ENCODE peak calls at places on chromosomes 4 and X, in six cellular contexts. Y is Right ventricle myocardium inferior, G is lung, U is HEK293T, O is testis, D is upper lobe of right lung. H is an unnamed sample.

GRCh38 chrX:100381613-100382012 is 28.5 kb downstream of the PCDH19 start:
- DNase-seq in U (no peak), D (no peak), O (no peak), Y (no peak), G (no peak), H (no peak)

GRCh38 chr4:174069848-174070330 is 213.6 kb downstream of the FBXO8 start:
- DNase-seq in Y (no peak), O (no peak), G (no peak), D (no peak), U (no peak), H (no peak)

GRCh38 chr4:3683077-3683743 is 83.0 kb upstream of the ADRA2C start:
- DNase-seq in U (no peak), Y (peak), O (no peak), D (peak), G (no peak), H (no peak)

GRCh38 chr4:89496851-89497250 is 189.3 kb upstream of the GPRIN3 start:
- DNase-seq in Y (no peak), G (no peak), O (no peak), D (no peak), U (no peak), H (no peak)

GRCh38 chr4:123671633-123672404 is 275.2 kb downstream of the SPRY1 start:
- DNase-seq in D (no peak), U (no peak), O (no peak), Y (no peak), G (no peak), H (no peak)

GRCh38 chr4:53763813-53764597 is 172.7 kb upstream of the LNX1 start:
- DNase-seq in Y (no peak), O (no peak), G (no peak), U (no peak), D (no peak), H (no peak)

GRCh38 chrX:141341341-141341740 is 99.0 kb upstream of the SPANXC start:
- DNase-seq in Y (peak), U (no peak), D (no peak), O (no peak), G (no peak), H (no peak)

GRCh38 chr4:21469438-21470032 is 479.0 kb downstream of the KCNIP4 start:
- DNase-seq in O (no peak), U (peak), Y (no peak), D (no peak), G (no peak), H (no peak)

GRCh38 chr4:51942108-51942832 is 77.9 kb downstream of the LRRC66 start:
- DNase-seq in G (no peak), Y (no peak), U (no peak), D (no peak), O (no peak), H (no peak)